ENCODE peak calls at places on chromosomes 13 and 19, in ten cellular contexts. N is pancreas, Z is neural progenitor cell, G is Calu3, L is AG04450, A is mammary epithelial cell, H is psoas muscle, T is breast epithelium, K is ascending aorta, I is HFFc6. C is an unnamed sample.

GRCh38 chr13:35475960-35476943 is at the start of gene MAB21L1:
- DNase-seq in N (no peak), Z (peak; percentile 81), G (no peak), L (no peak), A (peak; percentile 2), H (peak; percentile 33), T (no peak), K (no peak), I (peak; percentile 91), C (peak; percentile 72)

GRCh38 chr13:104769520-104769919 is 1703.3 kb upstream of the SLC10A2 start:
- DNase-seq in N (no peak), Z (no peak), G (no peak), L (no peak), A (no peak), H (no peak), T (no peak), K (no peak), I (no peak), C (no peak)

GRCh38 chr13:40996433-40997095 is 22.6 kb downstream of the ELF1 start:
- DNase-seq in N (no peak), Z (no peak), G (no peak), L (no peak), A (no peak), H (no peak), T (no peak), K (no peak), I (no peak), C (no peak)

GRCh38 chr19:42203700-42204099 is 13.8 kb downstream of the DEDD2 start:
- DNase-seq in N (no peak), Z (no peak), G (no peak), L (no peak), A (no peak), H (no peak), T (no peak), K (no peak), I (no peak), C (no peak)

GRCh38 chr13:37460211-37460610 is 138.4 kb downstream of the POSTN start:
- DNase-seq in N (no peak), Z (no peak), G (no peak), L (no peak), A (no peak), H (no peak), T (no peak), K (no peak), I (peak; percentile 24), C (no peak)

GRCh38 chr13:56864451-56864850 is 276.3 kb upstream of the PRR20A start:
- DNase-seq in N (no peak), Z (no peak), G (no peak), L (no peak), A (no peak), H (no peak), T (no peak), K (no peak), I (no peak), C (no peak)

GRCh38 chr19:14517840-14518505 is at the start of gene DNAJB1:
- DNase-seq in N (peak; percentile 87), Z (peak; percentile 79), G (peak; percentile 73), L (no peak), A (peak; percentile 93), H (peak; percentile 85), T (peak; percentile 73), K (peak; percentile 29), I (peak; percentile 70), C (peak; percentile 77)

GRCh38 chr13:59446391-59446790 is 717.3 kb downstream of the DIAPH3 start:
- DNase-seq in N (no peak), Z (no peak), G (no peak), L (no peak), A (no peak), H (no peak), T (no peak), K (no peak), I (no peak), C (no peak)

GRCh38 chr13:44448373-44448772 is 74.7 kb downstream of the SERP2 start:
- DNase-seq in N (no peak), Z (no peak), G (no peak), L (no peak), A (no peak), H (no peak), T (no peak), K (no peak), I (no peak), C (no peak)
- TF ChIP-seq CTCF in N (no peak), Z (no peak), G (no peak), L (no peak), A (no peak), H (no peak), T (no peak), K (no peak), I (no peak), C (no peak)

GRCh38 chr19:53944933-53945332 is 17.8 kb upstream of the CACNG8 start:
- DNase-seq in N (no peak), Z (no peak), G (no peak), L (no peak), A (no peak), H (no peak), T (no peak), K (no peak), I (no peak), C (no peak)

GRCh38 chr19:53945998-53946397 is 16.7 kb upstream of the CACNG8 start:
- DNase-seq in N (no peak), Z (no peak), G (no peak), L (no peak), A (no peak), H (no peak), T (no peak), K (no peak), I (no peak), C (no peak)

GRCh38 chr19:53945441-53945840 is 17.3 kb upstream of the CACNG8 start:
- DNase-seq in N (no peak), Z (peak; percentile 35), G (peak; percentile 35), L (no peak), A (peak; percentile 5), H (no peak), T (no peak), K (no peak), I (no peak), C (peak; percentile 58)

GRCh38 chr19:53944416-53944815 is 18.3 kb upstream of the CACNG8 start:
- DNase-seq in N (no peak), Z (no peak), G (no peak), L (no peak), A (no peak), H (no peak), T (no peak), K (no peak), I (no peak), C (no peak)

DNA sequence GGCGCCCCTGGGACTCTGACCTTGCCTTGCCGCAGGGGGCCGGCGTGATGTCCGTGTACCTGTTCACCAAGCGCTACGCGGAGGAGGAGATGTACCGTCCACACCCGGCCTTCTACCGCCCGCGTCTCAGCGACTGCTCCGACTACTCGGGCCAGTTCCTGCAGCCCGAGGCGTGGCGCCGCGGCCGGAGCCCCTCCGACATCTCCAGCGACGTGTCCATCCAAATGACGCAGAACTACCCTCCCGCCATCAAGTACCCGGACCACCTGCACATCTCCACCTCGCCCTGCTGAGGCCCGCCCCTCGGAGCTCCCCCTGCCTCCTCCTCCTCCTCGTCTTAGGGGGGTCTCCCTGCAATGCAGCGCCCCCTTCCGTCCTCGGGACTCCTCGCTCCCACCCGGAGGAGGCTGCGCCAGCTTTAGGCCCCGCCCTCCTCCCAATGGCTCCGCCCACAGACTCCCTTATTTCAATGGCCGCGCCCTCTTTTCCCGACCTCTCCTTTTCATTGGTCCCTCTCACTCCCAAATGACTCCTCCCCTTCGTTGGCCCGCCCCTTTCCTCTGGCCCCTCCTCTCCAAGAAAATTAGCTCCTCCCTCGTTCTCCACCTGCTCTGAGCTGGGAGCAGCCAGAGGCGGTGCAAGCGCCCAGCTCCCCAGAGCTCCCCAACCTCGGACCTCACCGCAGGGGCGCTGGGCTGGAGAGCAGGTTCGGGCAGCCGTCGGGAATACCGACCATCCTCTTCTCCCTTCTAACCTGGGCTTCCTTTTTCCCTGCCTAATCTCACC is 20.5 kb upstream of the CACNG8 start:
- DNase-seq in N (no peak), Z (peak; percentile 96), G (no peak), L (no peak), A (no peak), H (no peak), T (no peak), K (no peak), I (no peak), C (peak; percentile 87)
- TF ChIP-seq CTCF in N (no peak), Z (peak; percentile 73), G (no peak), L (no peak), A (no peak), H (no peak), T (no peak), K (no peak), I (peak; percentile 16), C (peak; percentile 58)

DNA sequence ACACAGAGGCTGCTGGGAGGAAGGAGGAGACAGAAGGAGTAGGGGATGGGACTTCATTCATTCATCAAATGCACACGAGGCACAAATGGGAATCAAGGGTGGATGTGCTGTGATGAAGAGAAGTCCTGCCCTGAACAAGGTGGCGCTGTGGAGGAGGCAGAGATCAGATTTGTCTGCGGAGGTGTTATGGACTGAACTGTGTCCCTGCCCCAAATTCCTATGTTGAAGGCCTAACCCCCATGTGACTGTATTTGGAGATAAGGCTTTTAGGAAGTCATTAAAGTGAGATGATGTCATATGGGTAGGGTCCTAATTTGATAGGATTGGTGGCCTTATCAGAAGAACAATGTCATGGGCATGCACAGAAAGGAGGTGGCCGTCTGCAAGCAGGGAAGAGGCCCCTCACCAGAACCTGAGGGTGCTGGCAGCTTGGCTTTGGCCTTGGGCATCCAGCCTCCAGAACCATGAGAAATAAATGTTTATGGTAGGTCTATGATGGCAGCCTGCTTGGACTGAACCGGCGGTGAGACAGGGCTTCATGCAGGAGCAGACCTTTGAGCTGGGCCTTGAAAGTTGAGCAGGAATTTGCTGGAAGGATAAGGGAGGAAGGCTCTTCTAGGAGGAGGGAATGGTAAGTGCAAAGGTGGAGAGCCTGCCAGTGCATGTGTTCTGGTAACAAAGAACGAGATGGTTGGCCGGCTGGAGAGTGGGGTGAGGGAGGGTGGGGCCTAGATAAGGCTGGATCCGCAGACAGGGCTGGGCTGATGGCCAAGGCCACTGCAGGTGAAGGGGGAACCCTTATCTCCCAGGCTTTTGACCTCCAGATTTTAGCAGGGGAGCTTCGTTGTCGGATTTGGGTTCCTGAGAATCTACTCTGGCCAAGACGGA is 2.7 kb upstream of the CEBPA start:
- DNase-seq in N (peak; percentile 53), Z (no peak), G (no peak), L (no peak), A (no peak), H (no peak), T (peak; percentile 34), K (no peak), I (no peak), C (no peak)
- TF ChIP-seq CTCF in N (no peak), Z (no peak), G (no peak), L (no peak), A (no peak), H (no peak), T (no peak), K (no peak), I (no peak), C (no peak)

GRCh38 chr19:38554676-38555141 is 63.0 kb downstream of the MAP4K1 start:
- DNase-seq in N (no peak), Z (no peak), G (no peak), L (no peak), A (no peak), H (no peak), T (no peak), K (no peak), I (no peak), C (no peak)

GRCh38 chr19:38549061-38549460 is 68.7 kb downstream of the MAP4K1 start:
- DNase-seq in N (no peak), Z (no peak), G (no peak), L (no peak), A (no peak), H (no peak), T (no peak), K (no peak), I (no peak), C (no peak)

GRCh38 chr19:38555200-38555599 is 62.6 kb downstream of the MAP4K1 start:
- DNase-seq in N (no peak), Z (no peak), G (no peak), L (no peak), A (no peak), H (no peak), T (no peak), K (no peak), I (no peak), C (no peak)

GRCh38 chr19:38550376-38550775 is 67.4 kb downstream of the MAP4K1 start:
- DNase-seq in N (no peak), Z (no peak), G (peak; percentile 26), L (no peak), A (no peak), H (no peak), T (no peak), K (no peak), I (no peak), C (no peak)

DNA sequence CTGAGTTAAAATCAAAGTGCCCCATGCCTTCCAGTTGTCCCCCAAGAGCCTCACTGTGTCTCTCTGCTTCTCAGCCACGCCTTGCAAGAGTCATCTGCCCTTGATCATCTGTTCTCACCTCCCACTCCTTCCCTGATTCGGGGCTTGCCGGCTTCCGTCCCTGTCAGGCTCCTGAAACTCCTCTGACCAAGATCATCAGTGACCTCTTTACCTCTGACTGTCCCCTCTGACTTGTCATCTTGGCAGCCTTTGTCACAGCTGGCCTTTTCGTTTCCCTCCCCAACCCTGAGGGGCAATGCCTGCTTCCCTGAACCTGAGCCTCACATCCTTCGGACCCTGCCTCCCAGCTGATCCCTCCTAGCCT is 66.3 kb downstream of the MAP4K1 start:
- DNase-seq in N (no peak), Z (no peak), G (no peak), L (no peak), A (no peak), H (no peak), T (no peak), K (no peak), I (no peak), C (no peak)
- TF ChIP-seq CTCF in N (no peak), Z (no peak), G (no peak), L (no peak), A (no peak), H (no peak), T (no peak), K (no peak), I (no peak), C (no peak)